ENCODE peak calls at places on chromosome 4, in six cellular contexts. G is GM12878, A is GM12891, R is K562, W is H1, O is HepG2. Q is an unnamed sample.

GRCh38 chr4:40055873-40056721 is 553 bp upstream of the N4BP2 start:
- DNase-seq in G (no peak), A (peak; percentile 50), R (peak; percentile 65), W (peak; percentile 82), O (peak; percentile 30), Q (peak; percentile 47)

GRCh38 chr4:33193109-33193508 is 2472.9 kb downstream of the PCDH7 start:
- DNase-seq in G (no peak), A (no peak), R (no peak), W (no peak), O (no peak), Q (no peak)

GRCh38 chr4:128310266-128310697 is 22.7 kb upstream of the PGRMC2 start:
- DNase-seq in G (no peak), A (no peak), R (no peak), W (peak; percentile 51), O (peak; percentile 55), Q (no peak)

GRCh38 chr4:73069338-73070071 is at the start of gene COX18:
- DNase-seq in G (peak; percentile 97), A (peak; percentile 63), R (peak; percentile 94), W (peak; percentile 95), O (peak; percentile 95), Q (peak; percentile 58)

GRCh38 chr4:90317785-90318184 is 190.6 kb downstream of the CCSER1 start:
- DNase-seq in G (no peak), A (no peak), R (no peak), W (no peak), O (no peak), Q (no peak)

GRCh38 chr4:111937368-111937767 is 207.9 kb upstream of the FAM241A start:
- DNase-seq in G (no peak), A (no peak), R (no peak), W (no peak), O (peak; percentile 51), Q (no peak)

GRCh38 chr4:3106339-3107186 is 32.1 kb downstream of the HTT start:
- DNase-seq in G (peak; percentile 79), A (peak; percentile 62), R (peak; percentile 85), W (peak; percentile 96), O (peak; percentile 67), Q (peak; percentile 59)

GRCh38 chr4:139245590-139245989 is 34.4 kb downstream of the MGARP start:
- DNase-seq in G (no peak), A (no peak), R (no peak), W (no peak), O (no peak), Q (no peak)

GRCh38 chr4:182885738-182886077 is 31.5 kb downstream of the DCTD start:
- DNase-seq in G (no peak), A (no peak), R (no peak), W (no peak), O (no peak), Q (no peak)

GRCh38 chr4:20028694-20029093 is 223.0 kb upstream of the SLIT2 start:
- DNase-seq in G (no peak), A (no peak), R (no peak), W (no peak), O (no peak), Q (no peak)

GRCh38 chr4:100372432-100372831 is 145.4 kb downstream of the EMCN start:
- DNase-seq in G (no peak), A (no peak), R (no peak), W (peak; percentile 44), O (peak; percentile 1), Q (no peak)

GRCh38 chr4:26141916-26142638 is 178.7 kb upstream of the RBPJ start:
- DNase-seq in G (no peak), A (no peak), R (no peak), W (no peak), O (no peak), Q (no peak)

GRCh38 chr4:61555789-61556188 is 355.7 kb downstream of the ADGRL3 start:
- DNase-seq in G (no peak), A (no peak), R (no peak), W (no peak), O (peak; percentile 20), Q (no peak)

GRCh38 chr4:337932-338758 is 531 bp downstream of the ZNF141 start:
- DNase-seq in G (no peak), A (no peak), R (no peak), W (peak; percentile 50), O (no peak), Q (no peak)

GRCh38 chr4:83503974-83504373 is 19.1 kb upstream of the ABRAXAS1 start:
- DNase-seq in G (no peak), A (no peak), R (no peak), W (no peak), O (no peak), Q (no peak)

GRCh38 chr4:23364167-23364566 is 525.7 kb downstream of the PPARGC1A start:
- DNase-seq in G (no peak), A (no peak), R (no peak), W (no peak), O (no peak), Q (no peak)

GRCh38 chr4:38119663-38120374 is 159.6 kb downstream of the PTTG2 start:
- DNase-seq in G (no peak), A (no peak), R (no peak), W (no peak), O (no peak), Q (no peak)

GRCh38 chr4:173547889-173548288 is 17.9 kb upstream of the HAND2 start:
- DNase-seq in G (no peak), A (no peak), R (no peak), W (no peak), O (no peak), Q (no peak)

GRCh38 chr4:86586160-86586572 is 7.9 kb upstream of the PTPN13 start:
- DNase-seq in G (no peak), A (no peak), R (no peak), W (no peak), O (no peak), Q (no peak)

GRCh38 chr4:83132065-83132464 is 17.5 kb upstream of the PLAC8 start:
- DNase-seq in G (no peak), A (no peak), R (no peak), W (no peak), O (no peak), Q (no peak)

GRCh38 chr4:173520921-173521473 is 9.0 kb downstream of the HAND2 start:
- DNase-seq in G (no peak), A (no peak), R (no peak), W (no peak), O (no peak), Q (no peak)

GRCh38 chr4:6019316-6020263 is 1.4 kb upstream of the C4orf50 start:
- DNase-seq in G (no peak), A (peak; percentile 50), R (peak; percentile 75), W (peak; percentile 79), O (peak; percentile 27), Q (peak; percentile 46)

GRCh38 chr4:153276966-153277365 is 67.5 kb upstream of the MND1 start:
- DNase-seq in G (no peak), A (no peak), R (no peak), W (no peak), O (no peak), Q (no peak)

GRCh38 chr4:59553063-59553738 is 1646.9 kb upstream of the ADGRL3 start:
- DNase-seq in G (peak; percentile 55), A (no peak), R (no peak), W (no peak), O (no peak), Q (no peak)

GRCh38 chr4:170656506-170656905 is 566.8 kb upstream of the AADAT start:
- DNase-seq in G (no peak), A (no peak), R (no peak), W (no peak), O (no peak), Q (no peak)

GRCh38 chr4:170657761-170658160 is 568.0 kb upstream of the AADAT start:
- DNase-seq in G (no peak), A (no peak), R (no peak), W (no peak), O (no peak), Q (no peak)

GRCh38 chr4:170667814-170668213 is 578.1 kb upstream of the AADAT start:
- DNase-seq in G (no peak), A (no peak), R (no peak), W (no peak), O (no peak), Q (no peak)

GRCh38 chr4:170666909-170667308 is 577.2 kb upstream of the AADAT start:
- DNase-seq in G (no peak), A (no peak), R (no peak), W (no peak), O (no peak), Q (no peak)

GRCh38 chr4:170662250-170662649 is 572.5 kb upstream of the AADAT start:
- DNase-seq in G (no peak), A (no peak), R (no peak), W (no peak), O (no peak), Q (no peak)
- TF ChIP-seq TAF1 in G (no peak), A (no peak), R (no peak), W (no peak), O (no peak), Q (no peak)

GRCh38 chr4:113504422-113504821 is 257.1 kb downstream of the CAMK2D start:
- DNase-seq in G (no peak), A (no peak), R (no peak), W (no peak), O (no peak), Q (no peak)

GRCh38 chr4:113502476-113502875 is 259.1 kb downstream of the CAMK2D start:
- DNase-seq in G (no peak), A (no peak), R (no peak), W (no peak), O (peak; percentile 12), Q (no peak)

GRCh38 chr4:113502883-113503282 is 258.7 kb downstream of the CAMK2D start:
- DNase-seq in G (no peak), A (no peak), R (no peak), W (no peak), O (no peak), Q (no peak)

GRCh38 chr4:113505057-113505456 is 256.5 kb downstream of the CAMK2D start:
- DNase-seq in G (no peak), A (no peak), R (no peak), W (no peak), O (no peak), Q (no peak)

DNA sequence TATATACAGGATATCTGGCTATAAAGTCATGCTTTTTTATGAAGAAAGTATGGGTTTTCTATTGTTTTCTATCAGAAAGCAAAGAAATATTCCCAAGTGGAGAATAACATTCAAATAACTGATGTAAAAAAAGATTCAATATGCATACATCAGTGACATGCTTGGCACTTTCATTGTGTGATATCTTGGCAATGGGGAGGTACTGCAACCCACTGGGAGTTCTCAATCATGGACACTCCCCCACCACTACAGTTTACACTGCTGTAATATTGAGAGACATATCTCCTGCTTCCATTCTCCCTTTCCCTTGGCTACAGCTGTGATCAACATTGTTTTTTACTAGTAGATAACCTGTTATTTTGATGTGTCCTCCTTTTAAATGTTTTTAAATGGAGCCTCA is 257.8 kb downstream of the CAMK2D start:
- DNase-seq in G (no peak), A (no peak), R (no peak), W (no peak), O (no peak), Q (no peak)
- TF ChIP-seq POLR2AphosphoS5 in G (no peak), A (no peak), R (no peak), W (no peak), O (no peak), Q (no peak)

GRCh38 chr4:16225996-16226815 is at the start of gene TAPT1:
- DNase-seq in G (no peak), A (peak; percentile 69), R (peak; percentile 84), W (peak; percentile 83), O (no peak), Q (peak; percentile 65)
- TF ChIP-seq POLR2A in G (peak; percentile 80), A (no peak), R (no peak), W (peak; percentile 50), O (peak; percentile 54), Q (peak; percentile 59)

GRCh38 chr4:103099691-103100392 is at the start of gene BDH2:
- DNase-seq in G (peak; percentile 72), A (peak; percentile 43), R (peak; percentile 69), W (no peak), O (peak; percentile 85), Q (no peak)
- TF ChIP-seq TAF1 in G (no peak), A (peak; percentile 38), R (no peak), W (peak; percentile 61), O (no peak), Q (no peak)